ENCODE peak calls at places on chromosomes 4 and X, in seven cellular contexts. X is kidney epithelial cell; F is CD8-positive, alpha-beta T cell; Z is ovary; B is adrenal gland; A is colonic mucosa; I is upper lobe of left lung. L is an unnamed sample.

GRCh38 chr4:72286185-72286584 is 254.4 kb downstream of the NPFFR2 start:
- DNase-seq in Z (no peak), X (peak), I (no peak), B (no peak), F (no peak), A (no peak), L (no peak)

GRCh38 chr4:2256781-2257191 is 5.1 kb downstream of the MXD4 start:
- DNase-seq in X (no peak), I (peak), F (no peak), A (peak), Z (peak), B (peak), L (no peak)

GRCh38 chrX:108736509-108737479 is at the start of gene IRS4:
- DNase-seq in I (no peak), Z (peak), F (no peak), X (no peak), A (no peak), B (no peak), L (peak)

GRCh38 chrX:127574829-127575228 is 477.4 kb downstream of the ACTRT1 start:
- DNase-seq in I (no peak), Z (no peak), B (no peak), A (no peak), F (no peak), X (no peak), L (no peak)

GRCh38 chr4:165426769-165427168 is 48.0 kb downstream of the CPE start:
- DNase-seq in X (no peak), Z (no peak), A (no peak), F (no peak), I (no peak), B (no peak), L (no peak)

GRCh38 chrX:150984164-150984824 is 1.2 kb downstream of the HMGB3 start:
- DNase-seq in Z (no peak), X (no peak), F (no peak), A (no peak), B (no peak), I (no peak), L (peak)

GRCh38 chr4:141328550-141329173 is 108.0 kb downstream of the ZNF330 start:
- DNase-seq in X (no peak), I (no peak), A (no peak), Z (no peak), B (no peak), F (no peak), L (no peak)

GRCh38 chr4:78038704-78039103 is 18.4 kb upstream of the FRAS1 start:
- DNase-seq in F (no peak), I (no peak), Z (no peak), B (no peak), A (no peak), X (no peak), L (no peak)

GRCh38 chr4:164109517-164109916 is 615.0 kb downstream of the TMA16 start:
- DNase-seq in B (no peak), Z (no peak), I (no peak), X (no peak), A (no peak), F (no peak), L (no peak)

GRCh38 chr4:66640216-66640615 is 905.1 kb downstream of the CENPC start:
- DNase-seq in I (no peak), F (no peak), X (no peak), B (no peak), A (no peak), Z (no peak), L (no peak)

GRCh38 chrX:22952011-22952410 is 47.7 kb upstream of the DDX53 start:
- DNase-seq in X (peak), F (no peak), B (peak), Z (no peak), A (no peak), I (no peak), L (no peak)

GRCh38 chr4:172871381-172871780 is 297.2 kb upstream of the GALNT7 start:
- DNase-seq in I (no peak), B (no peak), Z (no peak), X (no peak), F (no peak), A (no peak), L (no peak)

GRCh38 chr4:120207021-120207420 is 140.4 kb upstream of the MAD2L1 start:
- DNase-seq in Z (no peak), I (no peak), B (no peak), A (no peak), X (no peak), F (no peak), L (no peak)

GRCh38 chr4:92035666-92036065 is 268.1 kb upstream of the GRID2 start:
- DNase-seq in B (no peak), I (no peak), F (no peak), Z (no peak), X (no peak), A (no peak), L (no peak)

GRCh38 chrX:24242649-24243556 is 71.0 kb downstream of the SUPT20HL2 start:
- DNase-seq in Z (no peak), I (peak), B (peak), A (peak), X (no peak), F (no peak), L (peak)

GRCh38 chr4:17701146-17701859 is 80.1 kb downstream of the FAM184B start:
- DNase-seq in X (no peak), B (no peak), I (no peak), Z (no peak), F (no peak), A (no peak), L (no peak)

GRCh38 chr4:57442834-57443291 is 332.7 kb upstream of the IGFBP7 start:
- DNase-seq in F (no peak), B (peak), I (peak), X (no peak), A (peak), Z (no peak), L (peak)

GRCh38 chrX:1529328-1529727 is 7.7 kb downstream of the P2RY8 start:
- DNase-seq in I (no peak), F (no peak), Z (no peak), X (no peak), B (no peak), A (no peak), L (no peak)

GRCh38 chr4:184907216-184907615 is 81.4 kb upstream of the ACSL1 start:
- DNase-seq in F (no peak), X (no peak), B (no peak), A (no peak), Z (no peak), I (no peak), L (peak)
- TF ChIP-seq CTCF in F (no peak), X (no peak), B (no peak), A (no peak), Z (no peak), I (no peak), L (no peak)

DNA sequence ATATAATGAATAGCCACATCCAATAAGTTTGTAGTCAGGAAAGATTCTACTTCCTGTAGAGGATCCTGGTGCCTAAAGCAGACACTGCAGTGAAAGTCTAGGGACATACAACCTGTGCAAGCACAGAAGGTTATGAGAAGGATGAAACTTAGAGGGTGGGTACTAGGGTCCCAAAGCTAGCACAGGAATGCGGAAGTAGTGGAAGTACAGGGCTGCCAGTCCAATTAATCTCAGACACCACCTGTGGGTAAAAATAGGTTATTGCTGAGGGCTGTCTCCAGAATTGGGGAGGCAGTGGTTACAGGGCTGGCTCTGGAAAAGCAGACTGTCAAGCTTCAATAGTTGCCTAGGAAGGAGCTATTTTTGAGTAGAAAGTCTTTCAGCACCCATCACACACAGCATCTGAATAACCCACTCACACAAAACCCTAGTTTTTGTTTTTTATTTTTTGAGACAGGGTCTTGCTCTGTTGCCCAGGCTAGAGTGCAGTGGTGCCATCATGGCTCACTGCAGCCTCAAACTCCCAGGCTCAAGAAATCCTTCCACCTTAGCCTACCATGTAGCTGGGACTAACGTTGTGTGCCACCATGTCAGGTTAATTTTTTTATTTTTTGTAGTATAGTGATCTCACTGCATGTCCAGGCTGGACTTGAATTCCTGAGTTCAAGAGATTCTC is 50.8 kb upstream of the ELF2 start:
- DNase-seq in A (no peak), B (no peak), X (no peak), Z (no peak), I (no peak), F (no peak), L (peak)
- TF ChIP-seq CTCF in A (no peak), B (no peak), X (no peak), Z (no peak), I (peak), F (no peak), L (peak)

GRCh38 chr4:4376074-4376473 is 10.8 kb upstream of the NSG1 start:
- DNase-seq in X (no peak), F (no peak), I (no peak), B (no peak), Z (no peak), A (no peak), L (no peak)
- TF ChIP-seq CTCF in X (no peak), F (no peak), I (no peak), B (no peak), Z (no peak), A (no peak), L (no peak)

DNA sequence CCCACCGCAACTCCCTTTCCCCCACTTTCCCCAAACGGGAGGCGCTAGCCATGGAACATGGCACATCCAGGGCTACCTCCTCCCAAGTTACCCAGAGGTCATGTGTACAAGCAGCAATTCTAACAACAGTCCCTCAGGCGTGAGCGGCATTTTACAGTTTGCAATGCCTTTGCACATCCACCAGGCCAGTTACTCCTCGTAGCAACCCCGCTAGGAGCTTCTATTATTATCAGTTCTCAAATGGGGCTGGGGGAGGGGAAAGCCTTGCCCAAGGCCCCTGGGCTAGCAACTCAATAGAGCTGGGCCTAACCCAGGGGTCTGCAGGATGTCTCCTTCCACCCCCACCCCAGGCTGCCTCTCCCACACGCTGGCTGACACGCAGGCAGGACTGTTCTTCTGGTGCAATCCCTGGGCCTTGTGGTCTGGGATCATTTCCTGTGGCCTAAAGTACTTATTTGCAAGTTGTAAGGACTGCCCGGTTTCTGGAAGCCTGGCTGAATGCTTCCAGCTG is 27.8 kb downstream of the PJA1 start:
- DNase-seq in X (no peak), F (no peak), A (no peak), Z (peak), I (no peak), B (peak), L (no peak)
- TF ChIP-seq CTCF in X (no peak), F (no peak), A (no peak), Z (no peak), I (no peak), B (no peak), L (no peak)

DNA sequence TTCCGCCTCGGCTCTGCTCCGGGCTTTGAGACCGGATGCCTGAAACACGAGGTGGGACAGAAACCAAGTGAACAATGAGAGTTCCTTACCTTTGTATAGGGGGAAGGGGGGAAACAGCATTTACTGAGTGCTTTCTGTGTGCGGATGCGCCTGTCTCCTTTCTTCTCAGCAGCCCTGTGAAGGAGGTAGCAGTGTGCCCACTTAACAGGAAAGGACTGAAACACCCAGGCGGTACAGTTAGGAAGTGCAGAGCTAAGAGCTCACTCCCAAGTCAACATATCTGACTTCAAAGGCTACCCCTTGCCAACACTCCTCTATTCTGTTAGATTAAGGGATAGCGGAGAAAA is 43.1 kb upstream of the TMSB15B start:
- DNase-seq in F (no peak), X (no peak), B (no peak), A (peak), I (no peak), Z (no peak), L (no peak)
- TF ChIP-seq CTCF in F (no peak), X (no peak), B (peak), A (no peak), I (peak), Z (peak), L (no peak)

DNA sequence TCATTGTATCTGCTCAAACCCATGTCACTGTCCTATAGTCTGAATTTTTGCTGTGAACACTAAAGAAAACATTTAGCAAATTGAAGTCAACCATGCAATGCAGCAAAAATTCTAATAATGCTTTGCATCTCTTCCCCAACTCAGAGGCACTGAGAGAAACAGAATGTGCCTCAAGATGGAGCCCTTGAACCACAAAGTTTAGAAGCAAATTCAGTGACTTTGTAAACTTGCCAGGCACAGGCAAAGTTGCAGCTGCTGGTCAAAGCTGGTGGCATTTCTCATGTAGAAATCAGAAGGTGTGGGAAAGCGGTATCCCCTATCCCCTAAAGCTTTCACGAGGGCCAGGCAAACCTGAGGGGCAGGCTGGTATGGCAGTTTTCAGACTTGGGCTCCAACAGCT is 121.7 kb upstream of the DIPK2B start:
- DNase-seq in X (peak), F (no peak), I (peak), B (peak), A (peak), Z (peak), L (no peak)
- TF ChIP-seq CTCF in X (peak), F (no peak), I (peak), B (peak), A (peak), Z (peak), L (no peak)

GRCh38 chr4:6886886-6887285 is 22.7 kb upstream of the TBC1D14 start:
- DNase-seq in I (no peak), F (no peak), B (peak), X (no peak), A (no peak), Z (no peak), L (no peak)

GRCh38 chr4:6884341-6884870 is 25.2 kb upstream of the TBC1D14 start:
- DNase-seq in X (no peak), A (no peak), B (peak), F (no peak), I (no peak), Z (no peak), L (no peak)

GRCh38 chr4:6887591-6888371 is 21.8 kb upstream of the TBC1D14 start:
- DNase-seq in A (no peak), X (no peak), F (no peak), Z (no peak), B (peak), I (no peak), L (no peak)

GRCh38 chr4:6888506-6889071 is 21.0 kb upstream of the TBC1D14 start:
- DNase-seq in A (no peak), X (no peak), F (no peak), Z (no peak), B (no peak), I (no peak), L (no peak)

DNA sequence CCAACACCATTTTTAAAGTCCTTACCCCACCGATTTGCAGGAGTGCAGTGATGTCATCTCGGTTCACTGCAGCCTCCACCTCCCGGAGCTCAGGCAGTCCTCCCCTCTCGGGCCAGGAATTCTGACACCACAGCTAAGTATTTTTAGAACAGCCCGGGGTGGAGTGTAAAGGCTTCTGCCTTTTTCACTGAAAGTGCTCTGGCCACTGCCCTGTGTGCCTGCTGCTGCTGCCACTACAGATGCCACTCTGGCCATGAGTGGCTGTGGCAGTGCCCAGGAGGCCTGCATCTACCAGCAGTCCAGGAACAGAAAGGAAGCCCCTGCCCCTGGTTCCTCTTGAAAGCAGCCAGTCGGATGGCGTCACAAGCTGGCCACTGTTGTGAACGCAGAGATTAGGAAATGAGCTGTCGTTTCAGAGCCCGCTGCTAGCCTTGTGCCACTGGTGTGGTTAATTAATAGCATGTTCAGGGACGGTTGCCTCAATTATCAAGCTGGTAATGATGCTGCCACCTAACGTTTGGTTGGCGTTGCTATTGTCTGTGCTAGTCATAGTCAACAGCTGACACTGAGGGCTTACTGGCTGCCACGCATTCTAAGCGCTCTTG is 23.6 kb upstream of the TBC1D14 start:
- DNase-seq in F (no peak), I (peak), X (peak), B (peak), A (peak), Z (no peak), L (no peak)
- TF ChIP-seq CTCF in F (no peak), I (peak), X (peak), B (no peak), A (no peak), Z (no peak), L (peak)

L was measured in GM20000.